ENCODE peak calls at places on chromosome 20, in eight cellular contexts. One of them, this sample, is unnamed.

GRCh38 chr20:64077876-64078551 is 1.3 kb downstream of the RGS19 start:
- DNase-seq in activated CD4-positive, CD25-positive, alpha-beta regulatory T cell: peak
- DNase-seq in fibroblast of lung: no peak
- DNase-seq in fibroblast of gingiva: no peak
- DNase-seq in left cardiac atrium: no peak
- DNase-seq in ureter: no peak
- DNase-seq in CD8-positive, alpha-beta memory T cell: peak
- DNase-seq in activated CD4-positive, alpha-beta T cell treated with anti-CD3 and anti-CD28 coated beads, Interleukin-2, amount 50 U/mL, for 48 hours: peak
- DNase-seq in this sample: no peak

GRCh38 chr20:33686008-33686983 is at the start of gene E2F1:
- DNase-seq in fibroblast of lung: peak
- DNase-seq in CD8-positive, alpha-beta memory T cell: peak
- DNase-seq in fibroblast of gingiva: peak
- DNase-seq in ureter: peak
- DNase-seq in left cardiac atrium: peak
- DNase-seq in activated CD4-positive, alpha-beta T cell treated with anti-CD3 and anti-CD28 coated beads, Interleukin-2, amount 50 U/mL, for 48 hours: peak
- DNase-seq in activated CD4-positive, CD25-positive, alpha-beta regulatory T cell: peak
- DNase-seq in this sample: no peak

GRCh38 chr20:36856691-36857635 is 19.0 kb upstream of the TLDC2 start:
- DNase-seq in ureter: no peak
- DNase-seq in fibroblast of lung: no peak
- DNase-seq in CD8-positive, alpha-beta memory T cell: no peak
- DNase-seq in activated CD4-positive, CD25-positive, alpha-beta regulatory T cell: no peak
- DNase-seq in fibroblast of gingiva: peak
- DNase-seq in activated CD4-positive, alpha-beta T cell treated with anti-CD3 and anti-CD28 coated beads, Interleukin-2, amount 50 U/mL, for 48 hours: no peak
- DNase-seq in left cardiac atrium: no peak
- DNase-seq in this sample: no peak

GRCh38 chr20:52446421-52447231 is 255.0 kb upstream of the ZFP64 start:
- DNase-seq in activated CD4-positive, alpha-beta T cell treated with anti-CD3 and anti-CD28 coated beads, Interleukin-2, amount 50 U/mL, for 48 hours: no peak
- DNase-seq in ureter: no peak
- DNase-seq in CD8-positive, alpha-beta memory T cell: no peak
- DNase-seq in activated CD4-positive, CD25-positive, alpha-beta regulatory T cell: no peak
- DNase-seq in left cardiac atrium: no peak
- DNase-seq in fibroblast of gingiva: no peak
- DNase-seq in fibroblast of lung: peak
- DNase-seq in this sample: no peak

GRCh38 chr20:33654680-33655161 is 7.4 kb upstream of the C20orf144 start:
- DNase-seq in fibroblast of gingiva: no peak
- DNase-seq in fibroblast of lung: no peak
- DNase-seq in activated CD4-positive, alpha-beta T cell treated with anti-CD3 and anti-CD28 coated beads, Interleukin-2, amount 50 U/mL, for 48 hours: no peak
- DNase-seq in activated CD4-positive, CD25-positive, alpha-beta regulatory T cell: no peak
- DNase-seq in CD8-positive, alpha-beta memory T cell: no peak
- DNase-seq in ureter: no peak
- DNase-seq in left cardiac atrium: no peak
- DNase-seq in this sample: no peak

GRCh38 chr20:25247100-25247665 is 702 bp upstream of the PYGB start:
- DNase-seq in fibroblast of lung: peak
- DNase-seq in left cardiac atrium: peak
- DNase-seq in activated CD4-positive, alpha-beta T cell treated with anti-CD3 and anti-CD28 coated beads, Interleukin-2, amount 50 U/mL, for 48 hours: peak
- DNase-seq in ureter: peak
- DNase-seq in fibroblast of gingiva: peak
- DNase-seq in activated CD4-positive, CD25-positive, alpha-beta regulatory T cell: no peak
- DNase-seq in CD8-positive, alpha-beta memory T cell: no peak
- DNase-seq in this sample: no peak

GRCh38 chr20:7665311-7665863 is 274.9 kb downstream of the HAO1 start:
- DNase-seq in left cardiac atrium: no peak
- DNase-seq in CD8-positive, alpha-beta memory T cell: no peak
- DNase-seq in activated CD4-positive, alpha-beta T cell treated with anti-CD3 and anti-CD28 coated beads, Interleukin-2, amount 50 U/mL, for 48 hours: no peak
- DNase-seq in fibroblast of gingiva: no peak
- DNase-seq in fibroblast of lung: peak
- DNase-seq in ureter: no peak
- DNase-seq in activated CD4-positive, CD25-positive, alpha-beta regulatory T cell: no peak
- DNase-seq in this sample: no peak

GRCh38 chr20:13913517-13913916 is 76.9 kb downstream of the SEL1L2 start:
- DNase-seq in left cardiac atrium: no peak
- DNase-seq in fibroblast of lung: no peak
- DNase-seq in activated CD4-positive, alpha-beta T cell treated with anti-CD3 and anti-CD28 coated beads, Interleukin-2, amount 50 U/mL, for 48 hours: no peak
- DNase-seq in ureter: no peak
- DNase-seq in fibroblast of gingiva: peak
- DNase-seq in activated CD4-positive, CD25-positive, alpha-beta regulatory T cell: no peak
- DNase-seq in CD8-positive, alpha-beta memory T cell: no peak
- DNase-seq in this sample: no peak

GRCh38 chr20:53943522-53944291 is 126.7 kb downstream of the BCAS1 start:
- DNase-seq in CD8-positive, alpha-beta memory T cell: peak
- DNase-seq in fibroblast of lung: no peak
- DNase-seq in fibroblast of gingiva: no peak
- DNase-seq in left cardiac atrium: no peak
- DNase-seq in activated CD4-positive, alpha-beta T cell treated with anti-CD3 and anti-CD28 coated beads, Interleukin-2, amount 50 U/mL, for 48 hours: peak
- DNase-seq in ureter: peak
- DNase-seq in activated CD4-positive, CD25-positive, alpha-beta regulatory T cell: no peak
- DNase-seq in this sample: no peak

GRCh38 chr20:12237772-12238171 is 320.1 kb downstream of the BTBD3 start:
- DNase-seq in activated CD4-positive, alpha-beta T cell treated with anti-CD3 and anti-CD28 coated beads, Interleukin-2, amount 50 U/mL, for 48 hours: no peak
- DNase-seq in ureter: no peak
- DNase-seq in left cardiac atrium: peak
- DNase-seq in CD8-positive, alpha-beta memory T cell: no peak
- DNase-seq in activated CD4-positive, CD25-positive, alpha-beta regulatory T cell: no peak
- DNase-seq in fibroblast of lung: no peak
- DNase-seq in fibroblast of gingiva: peak
- DNase-seq in this sample: no peak

GRCh38 chr20:49482621-49483017 is at the start of gene KCNB1:
- DNase-seq in ureter: peak
- DNase-seq in left cardiac atrium: peak
- DNase-seq in CD8-positive, alpha-beta memory T cell: peak
- DNase-seq in fibroblast of gingiva: no peak
- DNase-seq in activated CD4-positive, CD25-positive, alpha-beta regulatory T cell: peak
- DNase-seq in activated CD4-positive, alpha-beta T cell treated with anti-CD3 and anti-CD28 coated beads, Interleukin-2, amount 50 U/mL, for 48 hours: peak
- DNase-seq in fibroblast of lung: peak
- DNase-seq in this sample: no peak

GRCh38 chr20:19913927-19914614 is 103.1 kb upstream of the NAA20 start:
- DNase-seq in fibroblast of lung: peak
- DNase-seq in fibroblast of gingiva: no peak
- DNase-seq in CD8-positive, alpha-beta memory T cell: no peak
- DNase-seq in activated CD4-positive, alpha-beta T cell treated with anti-CD3 and anti-CD28 coated beads, Interleukin-2, amount 50 U/mL, for 48 hours: no peak
- DNase-seq in left cardiac atrium: no peak
- DNase-seq in ureter: no peak
- DNase-seq in activated CD4-positive, CD25-positive, alpha-beta regulatory T cell: no peak
- DNase-seq in this sample: no peak

This sample was measured in vagina.